ENCODE peak calls at places on chromosomes 12 and 14, in five cellular contexts. One of them, this sample, is unnamed.

GRCh38 chr12:24756479-24757024 is 192.3 kb downstream of the BCAT1 start:
- DNase-seq in fibroblast of pulmonary artery: no peak
- DNase-seq in psoas muscle: no peak
- DNase-seq in left ventricle myocardium inferior: no peak
- DNase-seq in bronchial epithelial cell: no peak
- DNase-seq in this sample: no peak

GRCh38 chr14:57865450-57866198 is at the start of gene SLC35F4:
- DNase-seq in fibroblast of pulmonary artery: peak
- DNase-seq in psoas muscle: peak
- DNase-seq in left ventricle myocardium inferior: no peak
- DNase-seq in bronchial epithelial cell: no peak
- DNase-seq in this sample: peak

GRCh38 chr12:63823040-63823439 is 21.5 kb upstream of the SRGAP1 start:
- DNase-seq in fibroblast of pulmonary artery: no peak
- DNase-seq in psoas muscle: no peak
- DNase-seq in left ventricle myocardium inferior: no peak
- DNase-seq in bronchial epithelial cell: no peak
- DNase-seq in this sample: no peak

GRCh38 chr12:21773799-21774198 is 707 bp downstream of the KCNJ8 start:
- DNase-seq in fibroblast of pulmonary artery: no peak
- DNase-seq in psoas muscle: no peak
- DNase-seq in left ventricle myocardium inferior: no peak
- DNase-seq in bronchial epithelial cell: no peak
- DNase-seq in this sample: no peak

GRCh38 chr12:55974308-55974724 is 438 bp downstream of the RAB5B start:
- DNase-seq in fibroblast of pulmonary artery: peak
- DNase-seq in psoas muscle: no peak
- DNase-seq in left ventricle myocardium inferior: no peak
- DNase-seq in bronchial epithelial cell: peak
- DNase-seq in this sample: peak

GRCh38 chr12:1217191-1217949 is 226.3 kb downstream of the ERC1 start:
- DNase-seq in fibroblast of pulmonary artery: peak
- DNase-seq in psoas muscle: no peak
- DNase-seq in left ventricle myocardium inferior: no peak
- DNase-seq in bronchial epithelial cell: peak
- DNase-seq in this sample: peak

GRCh38 chr12:111268738-111269572 is 99.9 kb downstream of the PHETA1 start:
- DNase-seq in fibroblast of pulmonary artery: no peak
- DNase-seq in psoas muscle: no peak
- DNase-seq in left ventricle myocardium inferior: no peak
- DNase-seq in bronchial epithelial cell: no peak
- DNase-seq in this sample: no peak

GRCh38 chr12:68781728-68782127 is 26.2 kb upstream of the MDM2 start:
- DNase-seq in fibroblast of pulmonary artery: no peak
- DNase-seq in psoas muscle: no peak
- DNase-seq in left ventricle myocardium inferior: no peak
- DNase-seq in bronchial epithelial cell: no peak
- DNase-seq in this sample: no peak

GRCh38 chr14:31880935-31881334 is 196.2 kb upstream of the ARHGAP5 start:
- DNase-seq in fibroblast of pulmonary artery: peak
- DNase-seq in psoas muscle: no peak
- DNase-seq in left ventricle myocardium inferior: no peak
- DNase-seq in bronchial epithelial cell: peak
- DNase-seq in this sample: peak

DNA sequence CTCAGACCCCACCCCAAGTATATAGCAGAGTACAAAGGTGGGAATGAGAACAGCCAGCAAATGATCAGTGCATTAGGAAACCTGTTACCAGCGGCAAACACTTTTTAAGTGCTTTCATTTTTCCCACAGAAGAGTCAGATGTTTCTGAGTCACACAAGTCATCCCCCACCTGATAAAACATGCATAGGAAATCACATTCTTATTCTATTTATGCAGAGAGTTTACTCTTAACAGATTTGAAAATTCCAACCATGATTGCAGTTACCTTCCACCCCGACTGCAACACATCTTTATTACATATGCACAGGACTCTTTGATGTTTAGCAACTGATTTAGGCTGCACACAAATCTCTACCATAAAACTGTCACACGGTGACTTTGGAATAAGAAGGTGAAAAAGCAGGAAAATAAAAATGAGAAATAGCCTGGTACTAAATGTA is 236.4 kb downstream of the PAWR start:
- DNase-seq in fibroblast of pulmonary artery: peak
- DNase-seq in psoas muscle: no peak
- DNase-seq in left ventricle myocardium inferior: no peak
- DNase-seq in bronchial epithelial cell: peak
- DNase-seq in this sample: peak
- H3K4me3 ChIP-seq in fibroblast of pulmonary artery: no peak
- H3K4me3 ChIP-seq in psoas muscle: no peak
- H3K4me3 ChIP-seq in left ventricle myocardium inferior: no peak
- H3K4me3 ChIP-seq in bronchial epithelial cell: no peak
- H3K4me3 ChIP-seq in this sample: no peak

DNA sequence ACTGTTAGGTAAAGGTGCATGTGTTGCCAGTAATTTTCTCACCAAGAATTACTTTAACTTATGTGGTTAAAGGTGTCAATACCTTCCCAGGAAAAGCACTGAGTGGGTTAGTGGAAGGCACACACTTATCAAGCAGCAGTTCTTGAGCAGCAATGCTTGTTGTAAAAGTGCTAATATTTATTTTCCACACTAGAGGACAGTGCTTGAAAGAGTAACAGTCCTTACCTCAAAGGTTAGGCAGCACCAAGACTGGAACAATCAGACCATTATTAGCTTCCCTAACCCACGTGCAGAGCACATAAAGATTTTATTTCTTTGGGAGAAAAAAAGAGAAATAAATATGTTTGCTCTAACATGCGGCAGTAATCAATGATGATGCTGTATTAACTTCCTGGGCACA is 48.8 kb upstream of the KRR1 start:
- DNase-seq in fibroblast of pulmonary artery: peak
- DNase-seq in psoas muscle: no peak
- DNase-seq in left ventricle myocardium inferior: no peak
- DNase-seq in bronchial epithelial cell: peak
- DNase-seq in this sample: peak
- TF ChIP-seq CTCF in fibroblast of pulmonary artery: peak
- TF ChIP-seq CTCF in psoas muscle: peak
- TF ChIP-seq CTCF in left ventricle myocardium inferior: peak
- TF ChIP-seq CTCF in bronchial epithelial cell: peak
- TF ChIP-seq CTCF in this sample: peak

GRCh38 chr14:102437997-102438922 is 71.3 kb downstream of the ANKRD9 start:
- DNase-seq in fibroblast of pulmonary artery: peak
- DNase-seq in psoas muscle: peak
- DNase-seq in left ventricle myocardium inferior: peak
- DNase-seq in bronchial epithelial cell: peak
- DNase-seq in this sample: peak
- H3K4me3 ChIP-seq in fibroblast of pulmonary artery: peak
- H3K4me3 ChIP-seq in psoas muscle: peak
- H3K4me3 ChIP-seq in left ventricle myocardium inferior: peak
- H3K4me3 ChIP-seq in bronchial epithelial cell: no peak
- H3K4me3 ChIP-seq in this sample: peak

GRCh38 chr12:121837680-121838079 is 21.0 kb downstream of the HPD start:
- DNase-seq in fibroblast of pulmonary artery: peak
- DNase-seq in psoas muscle: no peak
- DNase-seq in left ventricle myocardium inferior: no peak
- DNase-seq in bronchial epithelial cell: no peak
- DNase-seq in this sample: no peak
- TF ChIP-seq CTCF in fibroblast of pulmonary artery: peak
- TF ChIP-seq CTCF in psoas muscle: no peak
- TF ChIP-seq CTCF in left ventricle myocardium inferior: no peak
- TF ChIP-seq CTCF in bronchial epithelial cell: no peak
- TF ChIP-seq CTCF in this sample: no peak

GRCh38 chr14:96817750-96818666 is 20.8 kb downstream of the VRK1 start:
- DNase-seq in fibroblast of pulmonary artery: no peak
- DNase-seq in psoas muscle: no peak
- DNase-seq in left ventricle myocardium inferior: no peak
- DNase-seq in bronchial epithelial cell: no peak
- DNase-seq in this sample: no peak
- H3K4me3 ChIP-seq in fibroblast of pulmonary artery: no peak
- H3K4me3 ChIP-seq in psoas muscle: no peak
- H3K4me3 ChIP-seq in left ventricle myocardium inferior: no peak
- H3K4me3 ChIP-seq in bronchial epithelial cell: no peak
- H3K4me3 ChIP-seq in this sample: no peak

GRCh38 chr12:52319097-52319496 is 2.1 kb downstream of the KRT83 start:
- DNase-seq in fibroblast of pulmonary artery: no peak
- DNase-seq in psoas muscle: no peak
- DNase-seq in left ventricle myocardium inferior: no peak
- DNase-seq in bronchial epithelial cell: no peak
- DNase-seq in this sample: no peak
- TF ChIP-seq CTCF in fibroblast of pulmonary artery: no peak
- TF ChIP-seq CTCF in psoas muscle: no peak
- TF ChIP-seq CTCF in left ventricle myocardium inferior: no peak
- TF ChIP-seq CTCF in bronchial epithelial cell: peak
- TF ChIP-seq CTCF in this sample: peak

GRCh38 chr14:36660736-36661505 is 739 bp upstream of the PAX9 start:
- DNase-seq in fibroblast of pulmonary artery: no peak
- DNase-seq in psoas muscle: peak
- DNase-seq in left ventricle myocardium inferior: no peak
- DNase-seq in bronchial epithelial cell: no peak
- DNase-seq in this sample: peak
- H3K4me3 ChIP-seq in fibroblast of pulmonary artery: no peak
- H3K4me3 ChIP-seq in psoas muscle: peak
- H3K4me3 ChIP-seq in left ventricle myocardium inferior: peak
- H3K4me3 ChIP-seq in bronchial epithelial cell: peak
- H3K4me3 ChIP-seq in this sample: peak

DNA sequence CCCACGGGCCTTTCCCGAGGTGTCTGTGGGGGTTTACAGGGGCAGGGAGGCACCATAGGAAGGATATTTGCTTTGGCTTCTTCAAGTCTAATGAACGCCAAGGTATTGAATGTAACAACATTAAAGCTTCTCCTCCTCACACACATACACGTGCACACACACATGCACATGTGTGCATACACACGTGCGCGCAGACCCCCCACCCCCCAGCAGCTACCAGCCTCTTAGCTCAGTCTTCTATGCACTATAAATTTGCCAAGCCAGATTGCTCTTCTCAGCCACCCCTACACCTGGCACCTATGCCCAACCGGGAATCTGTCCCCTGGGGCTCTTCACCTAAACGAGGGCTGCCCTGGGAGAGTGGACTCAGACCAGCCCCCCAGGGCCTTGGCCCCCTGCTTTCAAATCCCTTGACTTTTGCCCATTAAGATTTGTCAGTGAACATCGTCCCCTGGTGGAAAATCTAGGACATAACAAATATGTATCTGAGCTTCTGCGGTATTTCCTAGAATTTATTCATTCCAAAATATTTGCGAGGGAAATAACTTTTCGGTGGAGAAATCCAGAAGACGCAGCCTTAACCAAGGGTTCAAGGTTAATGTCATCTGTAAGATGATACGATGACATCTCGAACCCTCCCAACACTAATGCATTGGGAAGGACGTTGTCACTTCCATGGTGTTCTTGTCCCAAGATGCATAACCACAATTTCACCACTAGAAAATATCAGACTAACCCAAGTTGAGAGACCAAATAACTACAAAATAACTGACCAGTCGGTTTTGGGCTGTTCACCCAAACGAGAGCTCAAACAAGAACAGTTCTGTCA is 330.4 kb downstream of the MED13L start:
- DNase-seq in fibroblast of pulmonary artery: no peak
- DNase-seq in psoas muscle: no peak
- DNase-seq in left ventricle myocardium inferior: no peak
- DNase-seq in bronchial epithelial cell: no peak
- DNase-seq in this sample: no peak
- TF ChIP-seq CTCF in fibroblast of pulmonary artery: peak
- TF ChIP-seq CTCF in psoas muscle: peak
- TF ChIP-seq CTCF in left ventricle myocardium inferior: peak
- TF ChIP-seq CTCF in bronchial epithelial cell: peak
- TF ChIP-seq CTCF in this sample: peak

DNA sequence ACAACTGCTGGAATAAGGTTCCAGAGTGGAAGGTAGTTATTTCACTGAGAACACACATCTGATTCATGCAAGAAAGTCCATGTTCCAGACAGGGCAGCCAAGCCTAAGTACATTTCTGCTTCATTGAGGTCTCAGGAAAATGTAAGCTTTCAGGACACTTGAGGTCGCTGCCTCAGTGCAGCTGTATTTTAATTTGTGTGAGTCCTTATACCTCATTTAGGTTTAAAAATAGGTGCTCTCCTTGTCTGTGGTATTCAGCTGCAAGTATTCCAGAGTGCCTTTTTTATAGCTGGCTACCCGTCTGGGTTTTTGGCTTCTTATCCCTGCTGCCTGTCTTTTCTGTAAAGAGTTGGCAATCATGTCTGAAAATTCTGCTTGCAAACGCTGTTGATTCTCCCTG is 45.2 kb upstream of the PLBD1 start:
- DNase-seq in fibroblast of pulmonary artery: no peak
- DNase-seq in psoas muscle: no peak
- DNase-seq in left ventricle myocardium inferior: no peak
- DNase-seq in bronchial epithelial cell: no peak
- DNase-seq in this sample: no peak
- H3K4me3 ChIP-seq in fibroblast of pulmonary artery: no peak
- H3K4me3 ChIP-seq in psoas muscle: no peak
- H3K4me3 ChIP-seq in left ventricle myocardium inferior: peak
- H3K4me3 ChIP-seq in bronchial epithelial cell: no peak
- H3K4me3 ChIP-seq in this sample: no peak

GRCh38 chr12:66550626-66551025 is 128.2 kb downstream of the GRIP1 start:
- DNase-seq in fibroblast of pulmonary artery: no peak
- DNase-seq in psoas muscle: no peak
- DNase-seq in left ventricle myocardium inferior: no peak
- DNase-seq in bronchial epithelial cell: peak
- DNase-seq in this sample: peak

GRCh38 chr12:66549050-66549389 is 129.9 kb downstream of the GRIP1 start:
- DNase-seq in fibroblast of pulmonary artery: no peak
- DNase-seq in psoas muscle: no peak
- DNase-seq in left ventricle myocardium inferior: no peak
- DNase-seq in bronchial epithelial cell: no peak
- DNase-seq in this sample: no peak

GRCh38 chr12:66552753-66553152 is 126.1 kb downstream of the GRIP1 start:
- DNase-seq in fibroblast of pulmonary artery: no peak
- DNase-seq in psoas muscle: no peak
- DNase-seq in left ventricle myocardium inferior: no peak
- DNase-seq in bronchial epithelial cell: peak
- DNase-seq in this sample: peak

DNA sequence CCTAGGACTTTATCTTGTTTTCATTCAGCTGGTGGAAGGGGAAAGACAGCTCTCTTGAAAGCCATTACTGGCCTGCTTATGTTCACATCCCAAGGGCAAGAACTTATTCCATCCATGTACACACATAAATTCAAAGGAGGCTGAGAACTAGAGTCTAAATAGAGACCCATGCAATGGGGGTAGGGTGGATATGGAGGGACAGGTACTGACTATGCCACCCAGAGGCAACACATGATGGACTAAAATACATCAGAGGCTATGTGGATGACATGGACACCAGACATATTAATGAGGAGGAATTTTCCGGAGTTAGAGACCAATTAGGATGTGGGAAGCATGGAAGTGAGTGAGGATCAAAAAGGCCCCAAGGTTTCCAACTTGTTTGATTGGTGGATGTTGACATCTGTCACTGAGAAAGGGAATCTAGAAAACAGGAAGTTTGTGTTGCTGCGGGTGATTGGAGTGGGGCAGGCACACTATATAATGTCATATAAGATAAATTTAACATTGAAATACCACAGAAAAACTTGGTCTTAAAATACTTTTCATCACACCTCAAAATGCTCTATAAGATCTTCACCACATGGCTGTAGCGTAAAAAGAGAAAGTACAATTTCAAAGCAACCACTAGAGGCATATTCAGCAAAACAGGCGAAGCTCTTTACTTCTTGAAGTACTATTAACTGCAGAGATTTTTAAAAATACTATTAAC is 130.4 kb downstream of the GRIP1 start:
- DNase-seq in fibroblast of pulmonary artery: peak
- DNase-seq in psoas muscle: no peak
- DNase-seq in left ventricle myocardium inferior: no peak
- DNase-seq in bronchial epithelial cell: no peak
- DNase-seq in this sample: no peak
- TF ChIP-seq CTCF in fibroblast of pulmonary artery: peak
- TF ChIP-seq CTCF in psoas muscle: no peak
- TF ChIP-seq CTCF in left ventricle myocardium inferior: peak
- TF ChIP-seq CTCF in bronchial epithelial cell: no peak
- TF ChIP-seq CTCF in this sample: no peak

This sample was measured in epithelial cell of esophagus.